ENCODE peak calls at places on chromosome 15, in five cellular contexts. One of them, this sample, is unnamed.

GRCh38 chr15:73988075-73988969 is 3.8 kb downstream of the STOML1 start:
- DNase-seq in esophagus squamous epithelium: no peak
- DNase-seq in left ventricle myocardium superior: no peak
- DNase-seq in activated CD4-positive, alpha-beta T cell treated with anti-CD3 and anti-CD28 coated beads, Interleukin-2, amount 50 U/mL, for 24 hours: no peak
- DNase-seq in NCI-H1092 treated with DMSO at 0.1 percent for 48 hours: no peak
- DNase-seq in this sample: no peak

GRCh38 chr15:47961401-47962090 is 159.2 kb upstream of the SLC24A5 start:
- DNase-seq in esophagus squamous epithelium: no peak
- DNase-seq in activated CD4-positive, alpha-beta T cell treated with anti-CD3 and anti-CD28 coated beads, Interleukin-2, amount 50 U/mL, for 24 hours: no peak
- DNase-seq in left ventricle myocardium superior: no peak
- DNase-seq in NCI-H1092 treated with DMSO at 0.1 percent for 48 hours: peak
- DNase-seq in this sample: no peak

GRCh38 chr15:51348688-51349087 is 7.2 kb downstream of the GLDN start:
- DNase-seq in activated CD4-positive, alpha-beta T cell treated with anti-CD3 and anti-CD28 coated beads, Interleukin-2, amount 50 U/mL, for 24 hours: no peak
- DNase-seq in left ventricle myocardium superior: no peak
- DNase-seq in NCI-H1092 treated with DMSO at 0.1 percent for 48 hours: no peak
- DNase-seq in esophagus squamous epithelium: no peak
- DNase-seq in this sample: no peak

GRCh38 chr15:67768592-67768991 is 56.7 kb upstream of the SKOR1 start:
- DNase-seq in left ventricle myocardium superior: no peak
- DNase-seq in NCI-H1092 treated with DMSO at 0.1 percent for 48 hours: no peak
- DNase-seq in activated CD4-positive, alpha-beta T cell treated with anti-CD3 and anti-CD28 coated beads, Interleukin-2, amount 50 U/mL, for 24 hours: no peak
- DNase-seq in esophagus squamous epithelium: no peak
- DNase-seq in this sample: no peak

GRCh38 chr15:78360426-78360825 is 20.3 kb downstream of the CRABP1 start:
- DNase-seq in left ventricle myocardium superior: peak
- DNase-seq in activated CD4-positive, alpha-beta T cell treated with anti-CD3 and anti-CD28 coated beads, Interleukin-2, amount 50 U/mL, for 24 hours: no peak
- DNase-seq in NCI-H1092 treated with DMSO at 0.1 percent for 48 hours: peak
- DNase-seq in esophagus squamous epithelium: no peak
- DNase-seq in this sample: no peak

GRCh38 chr15:87841426-87841998 is 415.0 kb downstream of the NTRK3 start:
- DNase-seq in activated CD4-positive, alpha-beta T cell treated with anti-CD3 and anti-CD28 coated beads, Interleukin-2, amount 50 U/mL, for 24 hours: no peak
- DNase-seq in NCI-H1092 treated with DMSO at 0.1 percent for 48 hours: no peak
- DNase-seq in esophagus squamous epithelium: no peak
- DNase-seq in left ventricle myocardium superior: peak
- DNase-seq in this sample: no peak

GRCh38 chr15:60121845-60122244 is 117.7 kb downstream of the FOXB1 start:
- DNase-seq in activated CD4-positive, alpha-beta T cell treated with anti-CD3 and anti-CD28 coated beads, Interleukin-2, amount 50 U/mL, for 24 hours: no peak
- DNase-seq in esophagus squamous epithelium: no peak
- DNase-seq in left ventricle myocardium superior: no peak
- DNase-seq in NCI-H1092 treated with DMSO at 0.1 percent for 48 hours: no peak
- DNase-seq in this sample: no peak

GRCh38 chr15:25731411-25731810 is 131.7 kb downstream of the ATP10A start:
- DNase-seq in NCI-H1092 treated with DMSO at 0.1 percent for 48 hours: no peak
- DNase-seq in activated CD4-positive, alpha-beta T cell treated with anti-CD3 and anti-CD28 coated beads, Interleukin-2, amount 50 U/mL, for 24 hours: no peak
- DNase-seq in left ventricle myocardium superior: no peak
- DNase-seq in esophagus squamous epithelium: no peak
- DNase-seq in this sample: no peak

GRCh38 chr15:85859671-85860070 is 64.9 kb upstream of the KLHL25 start:
- DNase-seq in left ventricle myocardium superior: no peak
- DNase-seq in esophagus squamous epithelium: no peak
- DNase-seq in NCI-H1092 treated with DMSO at 0.1 percent for 48 hours: no peak
- DNase-seq in activated CD4-positive, alpha-beta T cell treated with anti-CD3 and anti-CD28 coated beads, Interleukin-2, amount 50 U/mL, for 24 hours: no peak
- DNase-seq in this sample: no peak

GRCh38 chr15:64837502-64837901 is 4.2 kb upstream of the PLEKHO2 start:
- DNase-seq in activated CD4-positive, alpha-beta T cell treated with anti-CD3 and anti-CD28 coated beads, Interleukin-2, amount 50 U/mL, for 24 hours: no peak
- DNase-seq in NCI-H1092 treated with DMSO at 0.1 percent for 48 hours: no peak
- DNase-seq in left ventricle myocardium superior: no peak
- DNase-seq in esophagus squamous epithelium: no peak
- DNase-seq in this sample: no peak

GRCh38 chr15:29812384-29812694 is 9.9 kb downstream of the TJP1 start:
- DNase-seq in activated CD4-positive, alpha-beta T cell treated with anti-CD3 and anti-CD28 coated beads, Interleukin-2, amount 50 U/mL, for 24 hours: no peak
- DNase-seq in esophagus squamous epithelium: no peak
- DNase-seq in left ventricle myocardium superior: no peak
- DNase-seq in NCI-H1092 treated with DMSO at 0.1 percent for 48 hours: no peak
- DNase-seq in this sample: no peak

GRCh38 chr15:78374436-78375393 is 34.6 kb downstream of the CRABP1 start:
- DNase-seq in activated CD4-positive, alpha-beta T cell treated with anti-CD3 and anti-CD28 coated beads, Interleukin-2, amount 50 U/mL, for 24 hours: no peak
- DNase-seq in NCI-H1092 treated with DMSO at 0.1 percent for 48 hours: no peak
- DNase-seq in left ventricle myocardium superior: no peak
- DNase-seq in esophagus squamous epithelium: no peak
- DNase-seq in this sample: no peak

GRCh38 chr15:94327356-94327936 is 96.1 kb downstream of the MCTP2 start:
- DNase-seq in esophagus squamous epithelium: no peak
- DNase-seq in activated CD4-positive, alpha-beta T cell treated with anti-CD3 and anti-CD28 coated beads, Interleukin-2, amount 50 U/mL, for 24 hours: no peak
- DNase-seq in left ventricle myocardium superior: no peak
- DNase-seq in NCI-H1092 treated with DMSO at 0.1 percent for 48 hours: peak
- DNase-seq in this sample: no peak

GRCh38 chr15:100769043-100769974 is 110.3 kb upstream of the ALDH1A3 start:
- DNase-seq in NCI-H1092 treated with DMSO at 0.1 percent for 48 hours: no peak
- DNase-seq in left ventricle myocardium superior: no peak
- DNase-seq in esophagus squamous epithelium: no peak
- DNase-seq in activated CD4-positive, alpha-beta T cell treated with anti-CD3 and anti-CD28 coated beads, Interleukin-2, amount 50 U/mL, for 24 hours: no peak
- DNase-seq in this sample: no peak

This sample was measured in NCI-H187 treated with DMSO at 0.1 percent for 48 hours.